ENCODE peak calls at places on chromosomes 3 and 15, in five cellular contexts. L is AG04449, F is Peyer's patch, V is mesothelial cell of epicardium, H is cardiac fibroblast. U is an unnamed sample.

GRCh38 chr3:160921020-160921635 is 165.1 kb downstream of the PPM1L start:
- DNase-seq in L (no peak), F (no peak), V (no peak), H (peak), U (no peak)

GRCh38 chr15:28094732-28095521 is 4.2 kb downstream of the OCA2 start:
- DNase-seq in L (no peak), F (peak), V (no peak), H (no peak), U (no peak)

GRCh38 chr15:41556657-41557056 is 2.4 kb upstream of the TYRO3 start:
- DNase-seq in L (no peak), F (no peak), V (no peak), H (no peak), U (no peak)

GRCh38 chr3:193962986-193963683 is 172.8 kb upstream of the HES1 start:
- DNase-seq in L (no peak), F (no peak), V (no peak), H (no peak), U (no peak)

GRCh38 chr3:8954938-8955763 is 8.1 kb downstream of the RAD18 start:
- DNase-seq in L (peak), F (no peak), V (no peak), H (peak), U (no peak)

GRCh38 chr3:16511561-16512434 is 1.7 kb downstream of the RFTN1 start:
- DNase-seq in L (peak), F (peak), V (no peak), H (peak), U (no peak)

GRCh38 chr3:85342915-85343314 is 384.1 kb downstream of the CADM2 start:
- DNase-seq in L (no peak), F (no peak), V (no peak), H (no peak), U (no peak)

GRCh38 chr15:92591275-92591674 is 64.3 kb downstream of the FAM174B start:
- DNase-seq in L (no peak), F (no peak), V (no peak), H (no peak), U (no peak)

GRCh38 chr3:29521751-29522150 is 240.9 kb downstream of the RBMS3 start:
- DNase-seq in L (no peak), F (no peak), V (no peak), H (peak), U (no peak)

GRCh38 chr3:81837071-81837593 is 75.7 kb upstream of the GBE1 start:
- DNase-seq in L (no peak), F (no peak), V (no peak), H (no peak), U (no peak)

GRCh38 chr15:38065721-38066120 is 131.3 kb downstream of the TMCO5A start:
- DNase-seq in L (no peak), F (no peak), V (no peak), H (no peak), U (no peak)

GRCh38 chr3:159236306-159236705 is 434.5 kb downstream of the MFSD1 start:
- DNase-seq in L (no peak), F (no peak), V (no peak), H (no peak), U (no peak)

GRCh38 chr3:117399311-117400068 is 689.9 kb downstream of the TUSC7 start:
- DNase-seq in L (no peak), F (no peak), V (no peak), H (peak), U (no peak)

GRCh38 chr15:62417444-62417843 is 252.4 kb upstream of the C2CD4B start:
- DNase-seq in L (no peak), F (no peak), V (no peak), H (no peak), U (no peak)

GRCh38 chr3:106566277-106566676 is 697.5 kb upstream of the CBLB start:
- DNase-seq in L (no peak), F (no peak), V (no peak), H (no peak), U (no peak)

GRCh38 chr3:430186-430585 is 233.6 kb downstream of the CHL1 start:
- DNase-seq in L (no peak), F (no peak), V (no peak), H (no peak), U (no peak)

GRCh38 chr3:168249539-168250414 is 154.1 kb upstream of the GOLIM4 start:
- DNase-seq in L (peak), F (peak), V (peak), H (peak), U (peak)

GRCh38 chr3:55327131-55327920 is 159.8 kb downstream of the WNT5A start:
- DNase-seq in L (no peak), F (no peak), V (no peak), H (no peak), U (no peak)

GRCh38 chr3:110568246-110568645 is 503.4 kb upstream of the NECTIN3 start:
- DNase-seq in L (peak), F (no peak), V (no peak), H (peak), U (no peak)

GRCh38 chr3:124843068-124843467 is 44.1 kb downstream of the ITGB5 start:
- DNase-seq in L (no peak), F (no peak), V (no peak), H (no peak), U (no peak)

GRCh38 chr3:88882121-88882520 is 225.3 kb upstream of the EPHA3 start:
- DNase-seq in L (no peak), F (no peak), V (no peak), H (no peak), U (no peak)

GRCh38 chr3:186461141-186461540 is 83.0 kb downstream of the CRYGS start:
- DNase-seq in L (peak), F (no peak), V (no peak), H (peak), U (no peak)

GRCh38 chr3:105823149-105823866 is 45.5 kb downstream of the CBLB start:
- DNase-seq in L (peak), F (peak), V (no peak), H (peak), U (no peak)

GRCh38 chr3:16606398-16606797 is 1.2 kb upstream of the DAZL start:
- DNase-seq in L (no peak), F (no peak), V (no peak), H (no peak), U (no peak)

GRCh38 chr3:61702453-61702852 is 141.1 kb downstream of the PTPRG start:
- DNase-seq in L (no peak), F (no peak), V (no peak), H (no peak), U (no peak)

GRCh38 chr3:9946112-9947024 is 5.8 kb downstream of the PRRT3 start:
- DNase-seq in L (no peak), F (peak), V (peak), H (peak), U (peak)

GRCh38 chr3:117873236-117873635 is 1161.4 kb downstream of the IGSF11 start:
- DNase-seq in L (no peak), F (no peak), V (no peak), H (peak), U (no peak)

GRCh38 chr15:68372291-68372811 is 59.6 kb downstream of the ITGA11 start:
- DNase-seq in L (no peak), F (no peak), V (no peak), H (peak), U (peak)
- TF ChIP-seq CTCF in L (peak), F (no peak), V (no peak), H (peak), U (peak)

GRCh38 chr3:182248349-182248880 is 536.7 kb downstream of the SOX2 start:
- DNase-seq in L (no peak), F (no peak), V (no peak), H (no peak), U (no peak)
- TF ChIP-seq CTCF in L (peak), F (no peak), V (no peak), H (no peak), U (peak)

GRCh38 chr15:23866832-23867231 is 179.7 kb upstream of the NDN start:
- DNase-seq in L (no peak), F (no peak), V (no peak), H (no peak), U (no peak)

DNA sequence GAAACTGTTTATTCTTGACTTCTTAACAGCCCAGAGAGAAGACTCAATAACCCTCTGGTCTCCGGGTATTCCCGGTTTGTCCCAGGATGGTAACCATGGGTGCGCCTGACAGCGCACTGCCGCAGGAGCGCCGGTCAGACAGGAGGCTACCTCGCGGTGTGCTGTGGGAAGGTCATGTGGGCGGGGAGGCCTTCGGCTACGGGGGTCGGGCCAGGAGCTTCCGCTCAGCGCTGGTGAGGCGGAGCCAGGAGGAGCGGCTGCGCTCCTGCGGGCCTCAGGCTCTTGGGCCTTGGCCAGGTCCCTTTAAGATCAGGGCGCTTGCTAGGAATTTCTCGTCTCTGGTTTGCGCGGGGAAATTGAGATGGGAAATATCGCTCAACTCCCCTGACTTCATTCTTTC is 182.3 kb upstream of the NDN start:
- DNase-seq in L (no peak), F (no peak), V (no peak), H (no peak), U (no peak)
- TF ChIP-seq CTCF in L (no peak), F (no peak), V (no peak), H (no peak), U (no peak)

DNA sequence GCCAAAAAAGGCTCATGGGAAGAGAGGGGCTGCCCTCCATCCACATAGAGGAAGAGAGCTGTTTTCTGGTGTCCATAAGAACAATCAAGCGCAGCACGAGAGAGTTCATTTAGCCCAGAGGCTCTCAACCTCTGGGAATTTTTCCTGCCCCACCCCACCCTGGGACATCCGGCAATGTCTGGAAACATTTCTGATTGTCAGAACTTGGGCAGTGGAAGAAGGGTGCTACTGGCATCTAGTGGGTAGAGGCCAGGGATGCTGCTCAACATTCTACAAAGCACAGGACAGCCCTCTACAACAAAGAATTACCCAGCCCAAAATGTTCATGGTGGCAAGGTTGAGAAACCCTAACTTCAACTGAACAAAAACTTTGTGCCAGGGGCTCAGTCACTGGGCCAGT is 92.9 kb downstream of the RAB11A start:
- DNase-seq in L (no peak), F (no peak), V (no peak), H (no peak), U (no peak)
- TF ChIP-seq CTCF in L (no peak), F (no peak), V (no peak), H (peak), U (no peak)

DNA sequence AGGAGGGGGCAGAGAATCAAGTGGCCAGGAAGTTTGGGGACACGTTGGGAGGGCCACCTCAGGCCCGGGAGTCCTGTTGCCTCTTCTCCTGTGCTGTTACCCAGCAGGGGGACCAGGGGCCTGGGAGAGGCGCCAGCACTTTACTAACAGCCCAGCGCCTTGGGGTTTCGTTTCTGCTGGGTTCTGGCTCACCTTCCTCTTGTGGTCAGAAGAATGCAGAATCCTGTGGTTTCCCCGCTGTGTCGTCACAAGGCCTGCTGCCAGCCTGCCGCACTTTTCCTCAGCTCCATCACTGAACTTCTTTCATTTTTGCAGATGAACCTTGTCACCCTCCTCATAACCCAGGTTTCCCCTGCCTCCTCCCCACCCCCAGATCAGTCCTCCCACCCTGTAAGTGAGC is 67.7 kb downstream of the SLC30A4 start:
- DNase-seq in L (peak), F (peak), V (no peak), H (peak), U (no peak)
- TF ChIP-seq CTCF in L (peak), F (no peak), V (no peak), H (peak), U (no peak)

GRCh38 chr15:73962409-73962808 is 29.7 kb downstream of the STOML1 start:
- DNase-seq in L (no peak), F (no peak), V (no peak), H (no peak), U (no peak)

GRCh38 chr15:73964736-73965093 is 27.4 kb downstream of the STOML1 start:
- DNase-seq in L (no peak), F (peak), V (peak), H (peak), U (no peak)

GRCh38 chr15:73968461-73968860 is 23.6 kb downstream of the STOML1 start:
- DNase-seq in L (no peak), F (no peak), V (no peak), H (no peak), U (no peak)

GRCh38 chr15:73965730-73966103 is 26.4 kb downstream of the STOML1 start:
- DNase-seq in L (no peak), F (no peak), V (no peak), H (peak), U (no peak)

DNA sequence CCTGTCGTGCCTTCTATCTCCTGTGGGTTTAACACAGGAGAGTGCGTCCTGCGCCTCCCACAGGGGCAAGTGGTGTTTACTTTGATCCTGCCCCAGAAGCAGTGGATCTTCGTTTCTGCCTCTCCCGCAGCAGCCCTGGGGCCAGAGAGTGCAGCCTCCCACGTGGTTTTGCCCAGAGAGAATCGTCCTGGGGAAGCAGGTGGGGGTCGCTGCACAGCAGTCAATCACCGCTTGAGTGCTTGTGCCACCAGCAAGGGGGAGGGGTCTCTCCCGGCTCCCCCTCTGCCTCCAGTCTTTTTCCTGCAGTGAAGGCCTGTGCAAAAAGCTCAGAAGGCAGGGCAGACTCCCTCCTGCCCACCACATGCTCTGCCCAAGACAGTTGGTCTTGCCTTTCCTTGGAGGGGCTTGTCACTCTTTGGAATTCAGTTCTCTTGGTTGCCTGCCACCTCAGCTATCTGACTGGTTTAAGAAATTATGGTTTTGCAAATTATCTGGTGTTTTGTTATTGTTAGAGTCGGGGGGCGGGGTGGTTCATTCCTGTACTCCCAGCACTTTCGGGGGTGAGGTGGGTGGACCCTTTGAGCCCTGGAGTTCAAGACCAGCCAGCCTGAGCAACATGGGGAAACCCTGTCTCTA is 26.9 kb downstream of the STOML1 start:
- DNase-seq in L (no peak), F (peak), V (no peak), H (no peak), U (no peak)
- TF ChIP-seq CTCF in L (no peak), F (no peak), V (peak), H (no peak), U (peak)

GRCh38 chr3:19946832-19947548 is at the start of gene RAB5A:
- DNase-seq in L (peak), F (peak), V (peak), H (peak), U (peak)
- TF ChIP-seq CTCF in L (no peak), F (no peak), V (no peak), H (no peak), U (no peak)